ENCODE peak calls at places on chromosomes 16 and 17, in ten cellular contexts. One of them, this sample, is unnamed.

GRCh38 chr17:78674156-78674555 is 97.0 kb upstream of the DNAH17 start:
- DNase-seq in thoracic aorta: no peak
- DNase-seq in substantia nigra: no peak
- DNase-seq in NB4: no peak
- DNase-seq in ecto neural progenitor cell: no peak
- DNase-seq in astrocyte: no peak
- DNase-seq in T follicular helper cell: no peak
- DNase-seq in stimulated activated CD4-positive, alpha-beta T cell treated with anti-CD3 and anti-CD28 coated beads, Interleukin-4, amount 100 ng/mL, for 4 hours: no peak
- DNase-seq in GM13976: no peak
- DNase-seq in stromal cell of bone marrow: no peak
- DNase-seq in this sample: no peak

GRCh38 chr17:18225562-18226283 is at the start of gene LLGL1:
- DNase-seq in NB4: peak
- DNase-seq in astrocyte: no peak
- DNase-seq in T follicular helper cell: no peak
- DNase-seq in substantia nigra: no peak
- DNase-seq in stimulated activated CD4-positive, alpha-beta T cell treated with anti-CD3 and anti-CD28 coated beads, Interleukin-4, amount 100 ng/mL, for 4 hours: no peak
- DNase-seq in ecto neural progenitor cell: no peak
- DNase-seq in stromal cell of bone marrow: no peak
- DNase-seq in GM13976: no peak
- DNase-seq in thoracic aorta: no peak
- DNase-seq in this sample: no peak

GRCh38 chr16:73154063-73154870 is 106.3 kb upstream of the ZFHX3 start:
- DNase-seq in stromal cell of bone marrow: no peak
- DNase-seq in T follicular helper cell: no peak
- DNase-seq in NB4: peak
- DNase-seq in substantia nigra: no peak
- DNase-seq in astrocyte: no peak
- DNase-seq in ecto neural progenitor cell: no peak
- DNase-seq in stimulated activated CD4-positive, alpha-beta T cell treated with anti-CD3 and anti-CD28 coated beads, Interleukin-4, amount 100 ng/mL, for 4 hours: no peak
- DNase-seq in thoracic aorta: no peak
- DNase-seq in GM13976: no peak
- DNase-seq in this sample: peak

GRCh38 chr16:3183445-3184139 is 4.4 kb upstream of the OR1F1 start:
- DNase-seq in T follicular helper cell: no peak
- DNase-seq in stimulated activated CD4-positive, alpha-beta T cell treated with anti-CD3 and anti-CD28 coated beads, Interleukin-4, amount 100 ng/mL, for 4 hours: no peak
- DNase-seq in thoracic aorta: no peak
- DNase-seq in astrocyte: no peak
- DNase-seq in NB4: no peak
- DNase-seq in ecto neural progenitor cell: peak
- DNase-seq in substantia nigra: no peak
- DNase-seq in stromal cell of bone marrow: no peak
- DNase-seq in GM13976: no peak
- DNase-seq in this sample: no peak

GRCh38 chr17:338442-339192 is 14.0 kb downstream of the RPH3AL start:
- DNase-seq in ecto neural progenitor cell: no peak
- DNase-seq in thoracic aorta: no peak
- DNase-seq in NB4: no peak
- DNase-seq in GM13976: no peak
- DNase-seq in substantia nigra: no peak
- DNase-seq in stimulated activated CD4-positive, alpha-beta T cell treated with anti-CD3 and anti-CD28 coated beads, Interleukin-4, amount 100 ng/mL, for 4 hours: no peak
- DNase-seq in T follicular helper cell: no peak
- DNase-seq in astrocyte: no peak
- DNase-seq in stromal cell of bone marrow: no peak
- DNase-seq in this sample: no peak

GRCh38 chr17:1625053-1625452 is 3.6 kb downstream of the SLC43A2 start:
- DNase-seq in T follicular helper cell: no peak
- DNase-seq in NB4: no peak
- DNase-seq in astrocyte: no peak
- DNase-seq in GM13976: no peak
- DNase-seq in stromal cell of bone marrow: no peak
- DNase-seq in substantia nigra: no peak
- DNase-seq in thoracic aorta: no peak
- DNase-seq in stimulated activated CD4-positive, alpha-beta T cell treated with anti-CD3 and anti-CD28 coated beads, Interleukin-4, amount 100 ng/mL, for 4 hours: no peak
- DNase-seq in ecto neural progenitor cell: no peak
- DNase-seq in this sample: no peak

GRCh38 chr16:4724661-4725270 is 9.3 kb downstream of the ANKS3 start:
- DNase-seq in GM13976: no peak
- DNase-seq in T follicular helper cell: no peak
- DNase-seq in ecto neural progenitor cell: no peak
- DNase-seq in stimulated activated CD4-positive, alpha-beta T cell treated with anti-CD3 and anti-CD28 coated beads, Interleukin-4, amount 100 ng/mL, for 4 hours: no peak
- DNase-seq in stromal cell of bone marrow: no peak
- DNase-seq in NB4: no peak
- DNase-seq in thoracic aorta: no peak
- DNase-seq in substantia nigra: no peak
- DNase-seq in astrocyte: no peak
- DNase-seq in this sample: no peak

GRCh38 chr17:78532922-78533640 is 44.1 kb downstream of the DNAH17 start:
- DNase-seq in stromal cell of bone marrow: peak
- DNase-seq in astrocyte: peak
- DNase-seq in NB4: no peak
- DNase-seq in T follicular helper cell: no peak
- DNase-seq in thoracic aorta: no peak
- DNase-seq in ecto neural progenitor cell: no peak
- DNase-seq in substantia nigra: no peak
- DNase-seq in stimulated activated CD4-positive, alpha-beta T cell treated with anti-CD3 and anti-CD28 coated beads, Interleukin-4, amount 100 ng/mL, for 4 hours: peak
- DNase-seq in GM13976: no peak
- DNase-seq in this sample: no peak

GRCh38 chr16:12141556-12141955 is 165.0 kb downstream of the SNX29 start:
- DNase-seq in GM13976: no peak
- DNase-seq in ecto neural progenitor cell: no peak
- DNase-seq in thoracic aorta: no peak
- DNase-seq in stimulated activated CD4-positive, alpha-beta T cell treated with anti-CD3 and anti-CD28 coated beads, Interleukin-4, amount 100 ng/mL, for 4 hours: no peak
- DNase-seq in NB4: no peak
- DNase-seq in T follicular helper cell: no peak
- DNase-seq in astrocyte: no peak
- DNase-seq in substantia nigra: no peak
- DNase-seq in stromal cell of bone marrow: no peak
- DNase-seq in this sample: peak

GRCh38 chr17:69574257-69575197 is 160.0 kb downstream of the MAP2K6 start:
- DNase-seq in T follicular helper cell: no peak
- DNase-seq in GM13976: no peak
- DNase-seq in ecto neural progenitor cell: no peak
- DNase-seq in astrocyte: peak
- DNase-seq in NB4: no peak
- DNase-seq in thoracic aorta: no peak
- DNase-seq in substantia nigra: no peak
- DNase-seq in stimulated activated CD4-positive, alpha-beta T cell treated with anti-CD3 and anti-CD28 coated beads, Interleukin-4, amount 100 ng/mL, for 4 hours: no peak
- DNase-seq in stromal cell of bone marrow: peak
- DNase-seq in this sample: no peak

GRCh38 chr17:82866521-82867214 is 26.8 kb upstream of the ZNF750 start:
- DNase-seq in ecto neural progenitor cell: no peak
- DNase-seq in astrocyte: peak
- DNase-seq in GM13976: no peak
- DNase-seq in stromal cell of bone marrow: peak
- DNase-seq in NB4: no peak
- DNase-seq in thoracic aorta: no peak
- DNase-seq in substantia nigra: no peak
- DNase-seq in T follicular helper cell: no peak
- DNase-seq in stimulated activated CD4-positive, alpha-beta T cell treated with anti-CD3 and anti-CD28 coated beads, Interleukin-4, amount 100 ng/mL, for 4 hours: no peak
- DNase-seq in this sample: no peak

GRCh38 chr17:66589892-66590291 is 245.0 kb upstream of the CACNG5 start:
- DNase-seq in T follicular helper cell: no peak
- DNase-seq in thoracic aorta: no peak
- DNase-seq in stromal cell of bone marrow: no peak
- DNase-seq in ecto neural progenitor cell: no peak
- DNase-seq in substantia nigra: no peak
- DNase-seq in astrocyte: no peak
- DNase-seq in GM13976: no peak
- DNase-seq in NB4: no peak
- DNase-seq in stimulated activated CD4-positive, alpha-beta T cell treated with anti-CD3 and anti-CD28 coated beads, Interleukin-4, amount 100 ng/mL, for 4 hours: no peak
- DNase-seq in this sample: no peak

GRCh38 chr16:58366247-58367031 is 25.8 kb upstream of the GINS3 start:
- DNase-seq in T follicular helper cell: no peak
- DNase-seq in stimulated activated CD4-positive, alpha-beta T cell treated with anti-CD3 and anti-CD28 coated beads, Interleukin-4, amount 100 ng/mL, for 4 hours: no peak
- DNase-seq in ecto neural progenitor cell: no peak
- DNase-seq in astrocyte: peak
- DNase-seq in NB4: peak
- DNase-seq in GM13976: no peak
- DNase-seq in substantia nigra: no peak
- DNase-seq in stromal cell of bone marrow: peak
- DNase-seq in thoracic aorta: no peak
- DNase-seq in this sample: no peak

This sample was measured in posterior cingulate gyrus.